ENCODE peak calls at places on chromosome 1, in ten cellular contexts. One of them, this sample, is unnamed.

GRCh38 chr1:16215882-16216753 is 3.7 kb upstream of the ARHGEF19 start:
- DNase-seq in A549: peak
- DNase-seq in dorsolateral prefrontal cortex: peak
- DNase-seq in GM12865: peak
- DNase-seq in CD8-positive, alpha-beta memory T cell: peak
- DNase-seq in Jurkat, Clone E6-1: peak
- DNase-seq in fibroblast of pulmonary artery: peak
- DNase-seq in OCI-LY7: peak
- DNase-seq in lower lobe of right lung: peak
- DNase-seq in tibial nerve: peak
- DNase-seq in this sample: no peak

GRCh38 chr1:29631361-29631760 is 395.0 kb downstream of the PTPRU start:
- DNase-seq in A549: no peak
- DNase-seq in dorsolateral prefrontal cortex: no peak
- DNase-seq in GM12865: no peak
- DNase-seq in CD8-positive, alpha-beta memory T cell: no peak
- DNase-seq in Jurkat, Clone E6-1: no peak
- DNase-seq in fibroblast of pulmonary artery: no peak
- DNase-seq in OCI-LY7: no peak
- DNase-seq in lower lobe of right lung: no peak
- DNase-seq in tibial nerve: no peak
- DNase-seq in this sample: no peak

GRCh38 chr1:98704474-98704873 is 43.0 kb downstream of the SNX7 start:
- DNase-seq in A549: peak
- DNase-seq in dorsolateral prefrontal cortex: peak
- DNase-seq in GM12865: peak
- DNase-seq in CD8-positive, alpha-beta memory T cell: no peak
- DNase-seq in Jurkat, Clone E6-1: peak
- DNase-seq in fibroblast of pulmonary artery: peak
- DNase-seq in OCI-LY7: no peak
- DNase-seq in lower lobe of right lung: no peak
- DNase-seq in tibial nerve: no peak
- DNase-seq in this sample: no peak

GRCh38 chr1:242470774-242471173 is 53.7 kb downstream of the PLD5 start:
- DNase-seq in A549: no peak
- DNase-seq in dorsolateral prefrontal cortex: no peak
- DNase-seq in GM12865: no peak
- DNase-seq in CD8-positive, alpha-beta memory T cell: no peak
- DNase-seq in Jurkat, Clone E6-1: no peak
- DNase-seq in fibroblast of pulmonary artery: no peak
- DNase-seq in OCI-LY7: no peak
- DNase-seq in lower lobe of right lung: no peak
- DNase-seq in tibial nerve: no peak
- DNase-seq in this sample: no peak

GRCh38 chr1:162319510-162320160 is 57.0 kb downstream of the SPATA46 start:
- DNase-seq in A549: no peak
- DNase-seq in dorsolateral prefrontal cortex: peak
- DNase-seq in GM12865: no peak
- DNase-seq in CD8-positive, alpha-beta memory T cell: no peak
- DNase-seq in Jurkat, Clone E6-1: no peak
- DNase-seq in fibroblast of pulmonary artery: peak
- DNase-seq in OCI-LY7: no peak
- DNase-seq in lower lobe of right lung: no peak
- DNase-seq in tibial nerve: no peak
- DNase-seq in this sample: no peak

GRCh38 chr1:236472850-236473788 is 50.7 kb upstream of the LGALS8 start:
- DNase-seq in A549: no peak
- DNase-seq in dorsolateral prefrontal cortex: no peak
- DNase-seq in GM12865: no peak
- DNase-seq in CD8-positive, alpha-beta memory T cell: no peak
- DNase-seq in Jurkat, Clone E6-1: no peak
- DNase-seq in fibroblast of pulmonary artery: no peak
- DNase-seq in OCI-LY7: no peak
- DNase-seq in lower lobe of right lung: no peak
- DNase-seq in tibial nerve: no peak
- DNase-seq in this sample: no peak

GRCh38 chr1:38076455-38076854 is 29.9 kb upstream of the POU3F1 start:
- DNase-seq in A549: no peak
- DNase-seq in dorsolateral prefrontal cortex: no peak
- DNase-seq in GM12865: no peak
- DNase-seq in CD8-positive, alpha-beta memory T cell: no peak
- DNase-seq in Jurkat, Clone E6-1: no peak
- DNase-seq in fibroblast of pulmonary artery: no peak
- DNase-seq in OCI-LY7: no peak
- DNase-seq in lower lobe of right lung: no peak
- DNase-seq in tibial nerve: no peak
- DNase-seq in this sample: no peak

GRCh38 chr1:247373721-247374141 is 42.1 kb upstream of the ZNF496 start:
- DNase-seq in A549: no peak
- DNase-seq in dorsolateral prefrontal cortex: no peak
- DNase-seq in GM12865: no peak
- DNase-seq in CD8-positive, alpha-beta memory T cell: peak
- DNase-seq in Jurkat, Clone E6-1: peak
- DNase-seq in fibroblast of pulmonary artery: peak
- DNase-seq in OCI-LY7: peak
- DNase-seq in lower lobe of right lung: peak
- DNase-seq in tibial nerve: no peak
- DNase-seq in this sample: no peak

GRCh38 chr1:3641816-3642215 is 8.1 kb downstream of the WRAP73 start:
- DNase-seq in A549: no peak
- DNase-seq in dorsolateral prefrontal cortex: no peak
- DNase-seq in GM12865: no peak
- DNase-seq in CD8-positive, alpha-beta memory T cell: no peak
- DNase-seq in Jurkat, Clone E6-1: no peak
- DNase-seq in fibroblast of pulmonary artery: no peak
- DNase-seq in OCI-LY7: no peak
- DNase-seq in lower lobe of right lung: no peak
- DNase-seq in tibial nerve: no peak
- DNase-seq in this sample: no peak
- H3K4me3 ChIP-seq in A549: no peak
- H3K4me3 ChIP-seq in dorsolateral prefrontal cortex: no peak
- H3K4me3 ChIP-seq in GM12865: no peak
- H3K4me3 ChIP-seq in CD8-positive, alpha-beta memory T cell: no peak
- H3K4me3 ChIP-seq in Jurkat, Clone E6-1: no peak
- H3K4me3 ChIP-seq in fibroblast of pulmonary artery: no peak
- H3K4me3 ChIP-seq in OCI-LY7: no peak
- H3K4me3 ChIP-seq in lower lobe of right lung: no peak
- H3K4me3 ChIP-seq in tibial nerve: no peak
- H3K4me3 ChIP-seq in this sample: no peak

GRCh38 chr1:25619101-25619890 is 2.7 kb downstream of the MAN1C1 start:
- DNase-seq in A549: no peak
- DNase-seq in dorsolateral prefrontal cortex: peak
- DNase-seq in GM12865: peak
- DNase-seq in CD8-positive, alpha-beta memory T cell: peak
- DNase-seq in Jurkat, Clone E6-1: no peak
- DNase-seq in fibroblast of pulmonary artery: peak
- DNase-seq in OCI-LY7: peak
- DNase-seq in lower lobe of right lung: no peak
- DNase-seq in tibial nerve: no peak
- DNase-seq in this sample: no peak
- H3K4me3 ChIP-seq in A549: no peak
- H3K4me3 ChIP-seq in dorsolateral prefrontal cortex: peak
- H3K4me3 ChIP-seq in GM12865: no peak
- H3K4me3 ChIP-seq in CD8-positive, alpha-beta memory T cell: peak
- H3K4me3 ChIP-seq in Jurkat, Clone E6-1: no peak
- H3K4me3 ChIP-seq in fibroblast of pulmonary artery: no peak
- H3K4me3 ChIP-seq in OCI-LY7: no peak
- H3K4me3 ChIP-seq in lower lobe of right lung: peak
- H3K4me3 ChIP-seq in tibial nerve: peak
- H3K4me3 ChIP-seq in this sample: no peak

GRCh38 chr1:244283772-244284171 is 167.9 kb downstream of the ADSS2 start:
- DNase-seq in A549: no peak
- DNase-seq in dorsolateral prefrontal cortex: no peak
- DNase-seq in GM12865: no peak
- DNase-seq in CD8-positive, alpha-beta memory T cell: no peak
- DNase-seq in Jurkat, Clone E6-1: no peak
- DNase-seq in fibroblast of pulmonary artery: no peak
- DNase-seq in OCI-LY7: no peak
- DNase-seq in lower lobe of right lung: no peak
- DNase-seq in tibial nerve: no peak
- DNase-seq in this sample: no peak
- H3K4me3 ChIP-seq in A549: no peak
- H3K4me3 ChIP-seq in dorsolateral prefrontal cortex: no peak
- H3K4me3 ChIP-seq in GM12865: no peak
- H3K4me3 ChIP-seq in CD8-positive, alpha-beta memory T cell: no peak
- H3K4me3 ChIP-seq in Jurkat, Clone E6-1: no peak
- H3K4me3 ChIP-seq in fibroblast of pulmonary artery: no peak
- H3K4me3 ChIP-seq in OCI-LY7: no peak
- H3K4me3 ChIP-seq in lower lobe of right lung: no peak
- H3K4me3 ChIP-seq in tibial nerve: no peak
- H3K4me3 ChIP-seq in this sample: no peak

DNA sequence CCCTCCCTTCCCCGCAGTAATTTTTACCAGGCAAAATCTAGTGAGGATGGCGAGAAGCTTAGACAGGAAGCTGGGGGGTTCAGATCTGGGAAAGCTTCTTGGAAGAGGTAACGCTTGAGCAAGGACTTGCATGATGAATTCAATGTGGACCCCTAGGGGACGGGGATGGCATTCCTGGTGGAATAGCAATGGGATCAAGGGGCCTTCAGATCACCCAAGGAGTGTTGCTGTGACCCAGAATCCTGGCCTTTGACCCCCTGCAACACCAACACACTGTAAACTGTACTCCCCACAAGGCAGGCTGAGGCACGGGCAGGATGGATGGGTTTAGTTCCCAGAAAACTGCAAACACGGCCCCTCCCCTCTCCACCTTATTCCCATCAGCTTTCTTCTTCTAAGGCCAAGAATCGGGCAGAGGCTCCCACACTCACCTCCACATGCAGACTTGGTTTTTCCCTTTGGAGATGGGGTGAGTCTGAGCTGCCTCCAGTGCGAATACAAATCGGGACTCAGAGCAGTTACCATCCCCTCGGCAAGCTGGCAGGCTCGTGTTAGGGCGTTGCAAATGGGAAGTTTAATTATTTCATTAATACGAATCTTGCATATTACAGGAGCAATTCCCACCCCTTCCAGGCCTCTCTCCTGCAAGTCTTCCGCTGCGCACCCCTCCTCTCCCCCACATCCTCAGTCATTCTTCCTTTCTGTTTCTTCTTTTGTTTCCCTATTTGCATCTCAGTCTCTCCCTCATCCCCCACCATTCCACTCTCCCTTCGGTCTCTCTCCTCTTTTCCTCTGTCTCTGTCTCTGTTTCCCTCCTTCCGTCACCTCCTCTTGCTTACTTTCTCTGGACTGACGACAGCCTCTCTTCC is 20.2 kb downstream of the DISP3 start:
- DNase-seq in A549: no peak
- DNase-seq in dorsolateral prefrontal cortex: no peak
- DNase-seq in GM12865: no peak
- DNase-seq in CD8-positive, alpha-beta memory T cell: no peak
- DNase-seq in Jurkat, Clone E6-1: no peak
- DNase-seq in fibroblast of pulmonary artery: no peak
- DNase-seq in OCI-LY7: no peak
- DNase-seq in lower lobe of right lung: no peak
- DNase-seq in tibial nerve: no peak
- DNase-seq in this sample: no peak
- H3K4me3 ChIP-seq in A549: no peak
- H3K4me3 ChIP-seq in dorsolateral prefrontal cortex: peak
- H3K4me3 ChIP-seq in GM12865: no peak
- H3K4me3 ChIP-seq in CD8-positive, alpha-beta memory T cell: no peak
- H3K4me3 ChIP-seq in Jurkat, Clone E6-1: no peak
- H3K4me3 ChIP-seq in fibroblast of pulmonary artery: no peak
- H3K4me3 ChIP-seq in OCI-LY7: no peak
- H3K4me3 ChIP-seq in lower lobe of right lung: no peak
- H3K4me3 ChIP-seq in tibial nerve: no peak
- H3K4me3 ChIP-seq in this sample: no peak